ENCODE peak calls at places on chromosome 22, in seven cellular contexts. B, O, H, W, J, P and M are unnamed samples.

GRCh38 chr22:37926358-37926757 is 20.3 kb downstream of the MICALL1 start:
- DNase-seq in W (no peak), H (no peak), O (no peak), J (no peak), P (no peak), B (no peak), M (no peak)

GRCh38 chr22:50687829-50688228 is 15.2 kb downstream of the SHANK3 start:
- DNase-seq in P (no peak), W (no peak), B (no peak), J (no peak), O (no peak), H (no peak), M (no peak)

GRCh38 chr22:37611202-37611601 is 2.6 kb downstream of the GGA1 start:
- DNase-seq in B (no peak), O (no peak), W (no peak), H (no peak), J (no peak), P (no peak), M (no peak)

GRCh38 chr22:18101536-18101935 is 9.1 kb upstream of the TUBA8 start:
- DNase-seq in J (no peak), B (no peak), O (no peak), P (no peak), W (no peak), H (no peak), M (no peak)

GRCh38 chr22:40094449-40094848 is 83.3 kb upstream of the TNRC6B start:
- DNase-seq in W (no peak), J (no peak), P (no peak), O (no peak), B (no peak), H (no peak), M (no peak)

GRCh38 chr22:24502540-24502939 is 7.4 kb downstream of the UPB1 start:
- DNase-seq in O (no peak), B (no peak), W (no peak), P (no peak), H (no peak), J (no peak), M (no peak)

GRCh38 chr22:39214006-39214382 is 30.8 kb downstream of the PDGFB start:
- DNase-seq in B (no peak), O (no peak), W (no peak), P (no peak), J (no peak), H (no peak), M (no peak)

GRCh38 chr22:33873666-33874065 is 46.6 kb downstream of the LARGE1 start:
- DNase-seq in B (no peak), H (no peak), W (no peak), P (no peak), J (no peak), O (no peak), M (no peak)

GRCh38 chr22:32352681-32353080 is 5.0 kb upstream of the RFPL3 start:
- DNase-seq in O (no peak), P (no peak), J (no peak), H (no peak), W (no peak), B (no peak), M (no peak)

GRCh38 chr22:20607157-20607907 is 99.9 kb downstream of the MED15 start:
- DNase-seq in W (no peak), B (no peak), P (no peak), H (no peak), J (no peak), O (no peak), M (no peak)

GRCh38 chr22:36497910-36498669 is 8.8 kb downstream of the FOXRED2 start:
- DNase-seq in P (no peak), O (no peak), W (no peak), B (no peak), H (no peak), J (no peak), M (no peak)

GRCh38 chr22:49628351-49629023 is 199.2 kb downstream of the BRD1 start:
- DNase-seq in W (no peak), P (no peak), B (no peak), J (no peak), H (no peak), O (no peak), M (no peak)

GRCh38 chr22:46373838-46374662 is 38.5 kb downstream of the TRMU start:
- DNase-seq in B (peak), H (peak), O (no peak), J (peak), W (no peak), P (no peak), M (no peak)

GRCh38 chr22:38097058-38097457 is 13.1 kb upstream of the SLC16A8 start:
- DNase-seq in H (no peak), J (no peak), O (no peak), W (no peak), P (no peak), B (no peak), M (no peak)

GRCh38 chr22:20305894-20306645 is 13.8 kb downstream of the DGCR6L start:
- DNase-seq in O (no peak), J (no peak), B (no peak), P (no peak), W (no peak), H (no peak), M (no peak)

GRCh38 chr22:29071261-29072045 is 1.4 kb upstream of the KREMEN1 start:
- DNase-seq in W (peak), H (no peak), B (no peak), P (no peak), O (no peak), J (peak), M (peak)

GRCh38 chr22:32695451-32695891 is 106.0 kb upstream of the TIMP3 start:
- DNase-seq in O (no peak), P (peak), W (no peak), B (no peak), H (peak), J (no peak), M (no peak)

GRCh38 chr22:22085702-22086500 is 103.3 kb upstream of the TOP3B start:
- DNase-seq in J (no peak), P (no peak), B (no peak), H (peak), O (no peak), W (no peak), M (no peak)

GRCh38 chr22:43774318-43774717 is 37.8 kb downstream of the EFCAB6 start:
- DNase-seq in B (no peak), J (no peak), H (no peak), P (no peak), W (no peak), O (no peak), M (no peak)

GRCh38 chr22:50303848-50304527 is 3.5 kb downstream of the PLXNB2 start:
- DNase-seq in B (no peak), O (no peak), W (no peak), H (peak), P (no peak), J (no peak), M (no peak)

GRCh38 chr22:21013742-21014201 is 1.2 kb upstream of the P2RX6 start:
- DNase-seq in P (no peak), W (no peak), H (no peak), O (no peak), J (no peak), B (no peak), M (no peak)

GRCh38 chr22:17143826-17144225 is 15.3 kb downstream of the HDHD5 start:
- DNase-seq in P (no peak), O (no peak), J (no peak), H (no peak), B (no peak), W (no peak), M (no peak)

GRCh38 chr22:46071451-46072029 is 78.8 kb upstream of the PPARA start:
- DNase-seq in W (no peak), B (no peak), P (peak), O (peak), H (peak), J (no peak), M (peak)

GRCh38 chr22:45636668-45637067 is 35.0 kb upstream of the ATXN10 start:
- DNase-seq in J (no peak), B (no peak), H (no peak), O (no peak), P (no peak), W (no peak), M (no peak)

GRCh38 chr22:45934659-45935341 is 42.2 kb downstream of the WNT7B start:
- DNase-seq in P (no peak), H (peak), J (no peak), O (peak), B (no peak), W (no peak), M (no peak)

GRCh38 chr22:25475554-25476022 is 88.9 kb upstream of the GRK3 start:
- DNase-seq in W (no peak), H (no peak), J (no peak), B (no peak), P (peak), O (peak), M (no peak)

GRCh38 chr22:50059185-50059880 is 1.2 kb upstream of the TTLL8 start:
- DNase-seq in W (peak), B (no peak), H (no peak), J (no peak), P (no peak), O (no peak), M (no peak)

GRCh38 chr22:35914665-35915476 is 113.8 kb downstream of the RBFOX2 start:
- DNase-seq in P (peak), B (no peak), O (peak), W (peak), H (peak), J (no peak), M (no peak)

GRCh38 chr22:17583151-17583550 is 19.9 kb downstream of the SLC25A18 start:
- DNase-seq in J (no peak), W (no peak), P (no peak), H (no peak), O (no peak), B (no peak), M (no peak)

GRCh38 chr22:46593211-46593676 is 26.9 kb upstream of the GRAMD4 start:
- DNase-seq in H (no peak), P (no peak), O (no peak), W (no peak), B (no peak), J (no peak), M (peak)

GRCh38 chr22:48979482-48979881 is 848.2 kb downstream of the BRD1 start:
- DNase-seq in B (no peak), W (no peak), J (no peak), O (peak), P (no peak), H (peak), M (no peak)

GRCh38 chr22:44532466-44533025 is 34.5 kb upstream of the RTL6 start:
- DNase-seq in H (no peak), P (no peak), B (no peak), W (no peak), O (peak), J (no peak), M (no peak)

GRCh38 chr22:50169774-50170341 is 673 bp upstream of the PANX2 start:
- DNase-seq in H (no peak), W (no peak), J (no peak), B (no peak), P (no peak), O (no peak), M (no peak)

GRCh38 chr22:50504245-50505211 is 3.0 kb downstream of the LMF2 start:
- DNase-seq in J (no peak), H (no peak), B (no peak), P (no peak), O (no peak), W (no peak), M (no peak)

GRCh38 chr22:48643066-48643731 is 1184.5 kb downstream of the BRD1 start:
- DNase-seq in J (no peak), O (no peak), B (no peak), W (no peak), P (no peak), H (no peak), M (no peak)

GRCh38 chr22:47210686-47211085 is 448.2 kb downstream of the TBC1D22A start:
- DNase-seq in H (no peak), W (no peak), J (no peak), P (no peak), O (no peak), B (no peak), M (no peak)

GRCh38 chr22:37746366-37747089 is 49.7 kb downstream of the TRIOBP start:
- DNase-seq in H (no peak), J (peak), W (peak), O (no peak), P (no peak), B (no peak), M (no peak)